ENCODE peak calls at places on chromosomes 5 and 9, in four cellular contexts. K is PC-3; J is testis; R is activated CD4-positive, alpha-beta T cell treated with anti-CD3 and anti-CD28 coated beads for 24 hours. P is an unnamed sample.

GRCh38 chr5:125798311-125798710 is 624.9 kb upstream of the GRAMD2B start:
- DNase-seq in J (no peak), K (peak), R (no peak), P (no peak)

GRCh38 chr9:20930836-20931235 is 100.6 kb downstream of the HACD4 start:
- DNase-seq in J (no peak), R (no peak), K (no peak), P (no peak)

GRCh38 chr9:35423499-35423898 is 66.4 kb upstream of the RUSC2 start:
- DNase-seq in J (no peak), R (no peak), K (peak), P (no peak)

GRCh38 chr9:135501261-135502167 is 1.0 kb downstream of the MRPS2 start:
- DNase-seq in K (no peak), R (no peak), J (no peak), P (no peak)

GRCh38 chr9:16869140-16869903 is 1.1 kb downstream of the BNC2 start:
- DNase-seq in R (no peak), K (peak), J (peak), P (no peak)

GRCh38 chr5:14806452-14806851 is 65.1 kb downstream of the ANKH start:
- DNase-seq in J (peak), K (no peak), R (no peak), P (no peak)

GRCh38 chr5:53262348-53262970 is 152.9 kb upstream of the MOCS2 start:
- DNase-seq in J (peak), K (peak), R (no peak), P (no peak)

GRCh38 chr5:95959964-95960801 is 1.5 kb downstream of the ELL2 start:
- DNase-seq in K (no peak), R (no peak), J (no peak), P (no peak)

GRCh38 chr5:66010476-66010875 is 84.1 kb downstream of the ERBIN start:
- DNase-seq in J (no peak), K (peak), R (no peak), P (no peak)

GRCh38 chr5:112684737-112685136 is 52.9 kb upstream of the APC start:
- DNase-seq in K (no peak), J (no peak), R (no peak), P (no peak)